ENCODE peak calls at places on chromosomes 4 and X, in five cellular contexts. P is AG04450, B is AG10803, U is heart left ventricle, L is HepG2. J is an unnamed sample.

GRCh38 chr4:8648816-8649630 is 56.5 kb downstream of the CPZ start:
- DNase-seq in P (no peak), B (no peak), U (no peak), L (no peak), J (no peak)

GRCh38 chr4:139768913-139769312 is 103.3 kb downstream of the MGST2 start:
- DNase-seq in P (no peak), B (no peak), U (no peak), L (peak), J (no peak)

GRCh38 chrX:150438165-150438564 is 75.0 kb downstream of the MAMLD1 start:
- DNase-seq in P (no peak), B (peak), U (no peak), L (no peak), J (no peak)

GRCh38 chrX:38627683-38628082 is 66.3 kb downstream of the TSPAN7 start:
- DNase-seq in P (no peak), B (no peak), U (no peak), L (peak), J (no peak)

GRCh38 chrX:42422961-42423360 is 355.0 kb downstream of the PPP1R2C start:
- DNase-seq in P (no peak), B (no peak), U (no peak), L (no peak), J (no peak)

GRCh38 chr4:25792200-25792791 is 70.5 kb downstream of the SEL1L3 start:
- DNase-seq in P (no peak), B (no peak), U (no peak), L (peak), J (no peak)

GRCh38 chrX:139202742-139203410 is 327.7 kb upstream of the F9 start:
- DNase-seq in P (no peak), B (no peak), U (no peak), L (no peak), J (no peak)

GRCh38 chrX:30865612-30866011 is 23.4 kb downstream of the TAB3 start:
- DNase-seq in P (no peak), B (no peak), U (no peak), L (peak), J (no peak)

GRCh38 chr4:183256756-183257385 is 63.2 kb downstream of the CLDN22 start:
- DNase-seq in P (no peak), B (peak), U (peak), L (peak), J (no peak)

GRCh38 chrX:153900806-153901752 is 3.4 kb upstream of the AVPR2 start:
- DNase-seq in P (peak), B (peak), U (peak), L (no peak), J (peak)

GRCh38 chrX:72003811-72004750 is 93.4 kb downstream of the NHSL2 start:
- DNase-seq in P (no peak), B (peak), U (peak), L (no peak), J (no peak)

GRCh38 chr4:73341454-73341853 is 62.6 kb upstream of the ALB start:
- DNase-seq in P (peak), B (peak), U (no peak), L (peak), J (no peak)

GRCh38 chrX:45849261-45849660 is 648.6 kb upstream of the DIPK2B start:
- DNase-seq in P (peak), B (peak), U (no peak), L (peak), J (no peak)

GRCh38 chr4:79331126-79331876 is 5.4 kb upstream of the NAA11 start:
- DNase-seq in P (no peak), B (no peak), U (no peak), L (no peak), J (no peak)

GRCh38 chr4:11514780-11515432 is 86.2 kb upstream of the HS3ST1 start:
- DNase-seq in P (no peak), B (no peak), U (no peak), L (no peak), J (no peak)

GRCh38 chr4:56874918-56875317 is 32.8 kb upstream of the REST start:
- DNase-seq in P (no peak), B (peak), U (no peak), L (no peak), J (no peak)
- H3K4me3 ChIP-seq in P (no peak), B (no peak), U (no peak), L (no peak), J (no peak)

GRCh38 chrX:3962511-3963350 is 249.3 kb upstream of the PRKX start:
- DNase-seq in P (no peak), B (no peak), U (no peak), L (peak), J (no peak)
- TF ChIP-seq CTCF in P (peak), B (peak), U (no peak), L (peak), J (peak)

GRCh38 chr4:76579596-76580375 is 144.8 kb downstream of the SHROOM3 start:
- DNase-seq in P (no peak), B (no peak), U (no peak), L (no peak), J (no peak)
- H3K4me3 ChIP-seq in P (no peak), B (no peak), U (no peak), L (no peak), J (no peak)

DNA sequence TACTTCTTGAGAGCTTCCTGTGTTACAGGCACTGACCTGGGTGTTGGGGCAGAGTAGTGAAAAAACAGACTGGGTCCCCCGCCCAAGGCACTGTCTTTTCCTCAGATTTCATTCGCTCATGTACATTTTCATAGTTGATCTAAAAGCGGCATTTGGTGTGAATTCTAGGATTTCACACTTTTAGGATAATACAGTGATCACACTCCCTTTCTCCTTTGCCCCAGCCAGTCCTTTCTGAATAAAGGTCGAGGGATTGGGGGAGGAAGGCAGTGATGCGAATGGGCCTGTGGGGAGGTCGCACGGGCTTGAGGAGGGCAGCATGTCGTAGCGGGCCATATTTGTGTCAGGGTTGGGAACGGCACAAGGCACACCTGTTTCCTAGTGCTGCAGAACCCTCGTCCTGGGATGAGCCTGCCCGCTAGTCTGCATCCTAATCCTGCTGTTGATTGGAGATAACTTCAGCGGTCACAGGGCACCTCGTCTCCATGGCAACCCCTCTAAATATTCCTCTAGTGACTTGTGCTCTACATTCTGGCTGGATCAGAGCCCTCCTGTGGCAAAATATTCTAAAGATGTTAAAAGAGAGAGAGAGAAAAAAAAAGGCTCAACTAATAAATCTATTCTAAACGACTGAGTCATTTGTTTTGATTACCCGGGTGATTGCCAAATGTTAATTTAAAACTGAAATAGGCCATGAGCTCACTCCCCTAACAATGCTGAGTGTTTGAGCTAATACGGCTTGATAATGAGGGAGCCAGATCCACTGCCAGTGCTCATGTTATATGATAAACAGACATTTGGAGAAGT is 21.8 kb downstream of the FHL1 start:
- DNase-seq in P (peak), B (peak), U (peak), L (no peak), J (no peak)
- TF ChIP-seq CTCF in P (peak), B (peak), U (no peak), L (no peak), J (no peak)

DNA sequence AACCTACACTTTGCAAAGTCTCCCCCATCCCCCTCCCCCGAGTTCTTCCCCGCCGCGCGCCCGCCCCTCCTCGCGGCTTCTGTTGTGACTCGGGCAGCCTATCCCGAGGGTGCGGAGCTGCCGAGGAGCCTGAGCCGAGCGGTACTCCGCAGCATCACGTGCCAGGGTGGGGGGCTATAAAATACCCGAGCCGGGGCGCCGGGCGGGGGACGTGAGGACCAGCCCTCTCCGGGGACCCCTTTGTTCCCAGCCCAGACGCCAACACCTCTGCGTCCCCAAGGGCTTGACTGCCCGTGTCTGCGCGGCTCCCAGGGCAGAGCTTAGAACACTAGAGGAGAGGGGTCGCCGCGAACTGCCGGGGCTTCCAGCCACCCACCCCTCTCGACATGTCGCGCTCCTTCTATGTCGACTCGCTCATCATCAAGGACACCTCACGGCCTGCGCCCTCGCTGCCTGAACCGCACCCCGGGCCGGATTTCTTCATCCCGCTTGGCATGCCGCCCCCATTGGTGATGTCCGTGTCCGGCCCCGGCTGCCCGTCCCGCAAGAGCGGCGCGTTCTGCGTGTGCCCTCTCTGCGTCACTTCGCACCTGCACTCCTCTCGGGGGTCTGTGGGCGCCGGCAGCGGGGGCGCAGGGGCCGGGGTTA is at the start of gene GSX2:
- DNase-seq in P (no peak), B (peak), U (no peak), L (no peak), J (no peak)
- H3K4me3 ChIP-seq in P (peak), B (peak), U (peak), L (peak), J (peak)

GRCh38 chr4:87853108-87853507 is 20.3 kb downstream of the MEPE start:
- DNase-seq in P (no peak), B (peak), U (no peak), L (peak), J (no peak)
- TF ChIP-seq CTCF in P (peak), B (peak), U (peak), L (peak), J (peak)

DNA sequence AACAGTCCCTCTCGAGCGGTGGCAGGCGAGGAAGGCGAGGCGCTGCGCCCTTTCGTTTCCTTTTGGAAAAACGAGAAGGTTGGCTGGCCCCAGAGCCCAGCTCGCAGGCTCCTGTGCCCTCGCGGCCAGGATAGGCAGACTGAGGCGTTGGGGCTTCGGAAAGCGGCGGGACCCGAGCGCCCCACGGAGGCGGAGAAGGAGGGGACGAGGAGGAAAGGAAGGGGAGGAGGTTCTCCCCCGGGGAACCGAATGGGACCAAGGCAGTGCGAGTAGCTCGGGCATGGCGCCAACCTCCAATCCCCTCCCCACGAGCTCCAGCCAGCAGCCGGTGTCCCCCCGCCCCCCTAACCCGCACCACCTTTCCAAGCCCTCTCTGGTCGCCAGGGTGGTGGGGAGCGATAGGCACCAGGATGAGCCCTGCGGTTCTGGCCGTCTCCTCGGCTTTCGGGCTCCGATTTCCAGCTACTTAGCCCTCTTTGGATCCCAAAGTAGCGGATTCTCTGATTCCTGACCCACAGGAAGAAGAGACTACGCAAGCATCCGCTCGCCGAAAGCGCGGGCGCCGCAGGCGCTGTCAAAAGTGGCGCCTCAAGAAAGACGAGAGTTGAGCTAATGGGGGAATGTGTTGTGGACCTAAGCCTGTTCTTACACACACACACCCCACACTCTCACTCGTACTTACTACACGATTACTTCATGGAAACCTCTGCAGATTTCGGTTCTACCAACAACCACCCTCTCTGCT is 15.2 kb upstream of the ZIC3 start:
- DNase-seq in P (no peak), B (no peak), U (no peak), L (no peak), J (no peak)
- H3K4me3 ChIP-seq in P (no peak), B (no peak), U (no peak), L (no peak), J (no peak)